ENCODE peak calls at places on chromosome 14, in four cellular contexts. F, O, V and P are unnamed samples.

GRCh38 chr14:91009501-91010152 is 50.8 kb downstream of the RPS6KA5 start:
- DNase-seq in F (no peak), O (no peak), V (no peak), P (peak)

GRCh38 chr14:38824691-38825090 is 278.3 kb downstream of the SEC23A start:
- DNase-seq in F (no peak), O (no peak), V (no peak), P (no peak)

GRCh38 chr14:87529081-87529480 is 463.9 kb downstream of the GALC start:
- DNase-seq in F (no peak), O (no peak), V (no peak), P (no peak)

GRCh38 chr14:74302160-74302628 is 540 bp downstream of the ABCD4 start:
- DNase-seq in F (peak), O (peak), V (peak), P (peak)

GRCh38 chr14:69317780-69318179 is 57.8 kb downstream of the GALNT16 start:
- DNase-seq in F (no peak), O (no peak), V (no peak), P (no peak)

GRCh38 chr14:101808020-101808641 is 46.6 kb downstream of the PPP2R5C start:
- DNase-seq in F (no peak), O (peak), V (no peak), P (no peak)

GRCh38 chr14:74864193-74864592 is 11.8 kb downstream of the PROX2 start:
- DNase-seq in F (no peak), O (no peak), V (no peak), P (no peak)

GRCh38 chr14:75011356-75012097 is 8.8 kb downstream of the EIF2B2 start:
- DNase-seq in F (peak), O (no peak), V (no peak), P (no peak)

GRCh38 chr14:74599946-74600345 is 12.1 kb downstream of the LTBP2 start:
- DNase-seq in F (no peak), O (no peak), V (no peak), P (no peak)

GRCh38 chr14:99198746-99199145 is 73.3 kb downstream of the BCL11B start:
- DNase-seq in F (no peak), O (no peak), V (no peak), P (no peak)

GRCh38 chr14:65993996-65994395 is 492.2 kb upstream of the CCDC196 start:
- DNase-seq in F (no peak), O (no peak), V (no peak), P (no peak)

GRCh38 chr14:75422169-75422568 is 5.7 kb upstream of the JDP2 start:
- DNase-seq in F (peak), O (no peak), V (peak), P (no peak)

GRCh38 chr14:68172216-68172615 is 352.6 kb downstream of the RAD51B start:
- DNase-seq in F (no peak), O (no peak), V (no peak), P (no peak)

GRCh38 chr14:100032749-100033148 is 32.5 kb upstream of the EVL start:
- DNase-seq in F (no peak), O (no peak), V (no peak), P (no peak)

GRCh38 chr14:23040100-23040499 is 1.9 kb upstream of the PSMB11 start:
- DNase-seq in F (no peak), O (no peak), V (no peak), P (no peak)

GRCh38 chr14:101502761-101503392 is 58.4 kb upstream of the DIO3 start:
- DNase-seq in F (no peak), O (no peak), V (peak), P (no peak)

GRCh38 chr14:99754141-99755067 is 38.8 kb upstream of the EML1 start:
- DNase-seq in F (no peak), O (no peak), V (no peak), P (no peak)

GRCh38 chr14:31949709-31950108 is 127.4 kb upstream of the ARHGAP5 start:
- DNase-seq in F (peak), O (no peak), V (no peak), P (no peak)

GRCh38 chr14:80554139-80554538 is 342.8 kb upstream of the DIO2 start:
- DNase-seq in F (peak), O (no peak), V (no peak), P (no peak)

GRCh38 chr14:102050625-102051024 is 36.2 kb downstream of the HSP90AA1 start:
- DNase-seq in F (peak), O (no peak), V (no peak), P (no peak)

GRCh38 chr14:59632381-59632780 is 55.8 kb upstream of the CCDC175 start:
- DNase-seq in F (peak), O (no peak), V (peak), P (no peak)

GRCh38 chr14:104642540-104642868 is 37.9 kb upstream of the TMEM179 start:
- DNase-seq in F (no peak), O (no peak), V (no peak), P (no peak)

GRCh38 chr14:95216013-95216412 is 58.7 kb upstream of the DICER1 start:
- DNase-seq in F (no peak), O (no peak), V (no peak), P (no peak)